ENCODE peak calls at places on chromosomes 2 and 18, in nine cellular contexts. One of them, this sample, is unnamed. For H3K4me1, the result is how much of the 10 kb centered on the place peaks cover.

GRCh38 chr2:10764101-10764785 is 42.8 kb downstream of the ATP6V1C2 start:
- DNase-seq in IMR-90: no peak
- DNase-seq in HCT116: no peak
- DNase-seq in A549: no peak
- DNase-seq in stomach: no peak
- DNase-seq in thyroid gland: no peak
- DNase-seq in K562: no peak
- DNase-seq in uterus: no peak
- DNase-seq in ovary: no peak
- DNase-seq in this sample: no peak

GRCh38 chr18:57427429-57428181 is 7.6 kb upstream of the ONECUT2 start:
- DNase-seq in IMR-90: no peak
- DNase-seq in HCT116: no peak
- DNase-seq in A549: no peak
- DNase-seq in stomach: no peak
- DNase-seq in thyroid gland: no peak
- DNase-seq in K562: no peak
- DNase-seq in uterus: no peak
- DNase-seq in ovary: no peak
- DNase-seq in this sample: no peak

GRCh38 chr2:120958623-120959366 is 223.1 kb downstream of the GLI2 start:
- DNase-seq in IMR-90: no peak
- DNase-seq in HCT116: no peak
- DNase-seq in A549: no peak
- DNase-seq in stomach: no peak
- DNase-seq in thyroid gland: no peak
- DNase-seq in K562: peak
- DNase-seq in uterus: no peak
- DNase-seq in ovary: no peak
- DNase-seq in this sample: no peak

GRCh38 chr18:74869904-74870863 is 272.5 kb downstream of the ZNF407 start:
- DNase-seq in IMR-90: peak
- DNase-seq in HCT116: no peak
- DNase-seq in A549: no peak
- DNase-seq in stomach: no peak
- DNase-seq in thyroid gland: no peak
- DNase-seq in K562: no peak
- DNase-seq in uterus: no peak
- DNase-seq in ovary: no peak
- DNase-seq in this sample: no peak

GRCh38 chr2:168711091-168711490 is 91.3 kb upstream of the NOSTRIN start:
- DNase-seq in IMR-90: no peak
- DNase-seq in HCT116: no peak
- DNase-seq in A549: no peak
- DNase-seq in stomach: no peak
- DNase-seq in thyroid gland: no peak
- DNase-seq in K562: no peak
- DNase-seq in uterus: no peak
- DNase-seq in ovary: no peak
- DNase-seq in this sample: no peak

GRCh38 chr2:159366538-159366937 is 80.0 kb upstream of the WDSUB1 start:
- DNase-seq in IMR-90: peak
- DNase-seq in HCT116: no peak
- DNase-seq in A549: no peak
- DNase-seq in stomach: no peak
- DNase-seq in thyroid gland: no peak
- DNase-seq in K562: no peak
- DNase-seq in uterus: no peak
- DNase-seq in ovary: no peak
- DNase-seq in this sample: no peak

GRCh38 chr2:30766666-30767065 is 40.6 kb downstream of the CAPN13 start:
- DNase-seq in IMR-90: no peak
- DNase-seq in HCT116: no peak
- DNase-seq in A549: no peak
- DNase-seq in stomach: peak
- DNase-seq in thyroid gland: no peak
- DNase-seq in K562: no peak
- DNase-seq in uterus: no peak
- DNase-seq in ovary: no peak
- DNase-seq in this sample: no peak

GRCh38 chr2:152513681-152514080 is 178.7 kb downstream of the FMNL2 start:
- DNase-seq in IMR-90: peak
- DNase-seq in HCT116: peak
- DNase-seq in A549: peak
- DNase-seq in stomach: no peak
- DNase-seq in thyroid gland: peak
- DNase-seq in K562: no peak
- DNase-seq in uterus: peak
- DNase-seq in ovary: no peak
- DNase-seq in this sample: no peak

GRCh38 chr2:119485336-119486110 is 38.8 kb downstream of the SCTR start:
- DNase-seq in IMR-90: no peak
- DNase-seq in HCT116: no peak
- DNase-seq in A549: no peak
- DNase-seq in stomach: peak
- DNase-seq in thyroid gland: no peak
- DNase-seq in K562: no peak
- DNase-seq in uterus: no peak
- DNase-seq in ovary: no peak
- DNase-seq in this sample: no peak

GRCh38 chr2:98701230-98701629 is 29.7 kb downstream of the MGAT4A start:
- DNase-seq in IMR-90: no peak
- DNase-seq in HCT116: no peak
- DNase-seq in A549: no peak
- DNase-seq in stomach: no peak
- DNase-seq in thyroid gland: no peak
- DNase-seq in K562: no peak
- DNase-seq in uterus: no peak
- DNase-seq in ovary: no peak
- DNase-seq in this sample: no peak

DNA sequence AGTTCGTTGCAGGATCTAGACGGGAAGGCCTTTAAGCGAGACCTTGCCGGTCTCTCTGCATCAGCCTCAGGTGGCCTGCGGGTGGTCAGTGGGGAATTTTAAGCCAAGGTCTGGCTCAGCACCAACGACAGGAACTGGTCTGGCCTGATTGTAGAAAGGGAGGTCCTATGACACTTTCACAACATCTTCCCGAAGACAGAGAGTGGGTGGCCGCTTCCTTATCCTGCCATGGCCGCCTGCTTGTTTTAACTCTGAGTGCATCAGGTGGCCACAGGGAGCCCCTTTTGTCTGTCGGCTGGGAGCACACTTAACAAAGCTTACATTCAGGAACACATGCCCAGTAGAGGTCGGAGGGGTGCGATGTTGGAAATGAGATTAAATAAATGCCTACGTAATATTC is 363.7 kb upstream of the MYT1L start:
- DNase-seq in IMR-90: no peak
- DNase-seq in HCT116: no peak
- DNase-seq in A549: no peak
- DNase-seq in stomach: no peak
- DNase-seq in thyroid gland: no peak
- DNase-seq in K562: no peak
- DNase-seq in uterus: no peak
- DNase-seq in ovary: no peak
- DNase-seq in this sample: no peak
- TF ChIP-seq POLR2A in IMR-90: no peak
- TF ChIP-seq POLR2A in HCT116: no peak
- TF ChIP-seq POLR2A in A549: no peak
- TF ChIP-seq POLR2A in stomach: no peak
- TF ChIP-seq POLR2A in thyroid gland: no peak
- TF ChIP-seq POLR2A in K562: no peak
- TF ChIP-seq POLR2A in uterus: no peak
- TF ChIP-seq POLR2A in ovary: no peak
- TF ChIP-seq POLR2A in this sample: no peak

GRCh38 chr2:177796644-177797415 is 275.7 kb downstream of the PDE11A start:
- DNase-seq in IMR-90: no peak
- DNase-seq in HCT116: no peak
- DNase-seq in A549: no peak
- DNase-seq in stomach: no peak
- DNase-seq in thyroid gland: no peak
- DNase-seq in K562: no peak
- DNase-seq in uterus: no peak
- DNase-seq in ovary: no peak
- DNase-seq in this sample: no peak

GRCh38 chr2:177796011-177796410 is 276.6 kb downstream of the PDE11A start:
- DNase-seq in IMR-90: no peak
- DNase-seq in HCT116: no peak
- DNase-seq in A549: no peak
- DNase-seq in stomach: no peak
- DNase-seq in thyroid gland: no peak
- DNase-seq in K562: no peak
- DNase-seq in uterus: no peak
- DNase-seq in ovary: no peak
- DNase-seq in this sample: no peak

GRCh38 chr2:177797808-177798207 is 274.8 kb downstream of the PDE11A start:
- DNase-seq in IMR-90: no peak
- DNase-seq in HCT116: no peak
- DNase-seq in A549: no peak
- DNase-seq in stomach: no peak
- DNase-seq in thyroid gland: no peak
- DNase-seq in K562: no peak
- DNase-seq in uterus: no peak
- DNase-seq in ovary: no peak
- DNase-seq in this sample: no peak

GRCh38 chr2:177799531-177799930 is 273.0 kb downstream of the PDE11A start:
- DNase-seq in IMR-90: peak
- DNase-seq in HCT116: no peak
- DNase-seq in A549: no peak
- DNase-seq in stomach: no peak
- DNase-seq in thyroid gland: peak
- DNase-seq in K562: peak
- DNase-seq in uterus: no peak
- DNase-seq in ovary: no peak
- DNase-seq in this sample: no peak
- TF ChIP-seq CTCF in IMR-90: peak
- TF ChIP-seq CTCF in HCT116: peak
- TF ChIP-seq CTCF in A549: peak
- TF ChIP-seq CTCF in stomach: no peak
- TF ChIP-seq CTCF in thyroid gland: peak
- TF ChIP-seq CTCF in K562: peak
- TF ChIP-seq CTCF in uterus: no peak
- TF ChIP-seq CTCF in ovary: no peak
- TF ChIP-seq CTCF in this sample: no peak

DNA sequence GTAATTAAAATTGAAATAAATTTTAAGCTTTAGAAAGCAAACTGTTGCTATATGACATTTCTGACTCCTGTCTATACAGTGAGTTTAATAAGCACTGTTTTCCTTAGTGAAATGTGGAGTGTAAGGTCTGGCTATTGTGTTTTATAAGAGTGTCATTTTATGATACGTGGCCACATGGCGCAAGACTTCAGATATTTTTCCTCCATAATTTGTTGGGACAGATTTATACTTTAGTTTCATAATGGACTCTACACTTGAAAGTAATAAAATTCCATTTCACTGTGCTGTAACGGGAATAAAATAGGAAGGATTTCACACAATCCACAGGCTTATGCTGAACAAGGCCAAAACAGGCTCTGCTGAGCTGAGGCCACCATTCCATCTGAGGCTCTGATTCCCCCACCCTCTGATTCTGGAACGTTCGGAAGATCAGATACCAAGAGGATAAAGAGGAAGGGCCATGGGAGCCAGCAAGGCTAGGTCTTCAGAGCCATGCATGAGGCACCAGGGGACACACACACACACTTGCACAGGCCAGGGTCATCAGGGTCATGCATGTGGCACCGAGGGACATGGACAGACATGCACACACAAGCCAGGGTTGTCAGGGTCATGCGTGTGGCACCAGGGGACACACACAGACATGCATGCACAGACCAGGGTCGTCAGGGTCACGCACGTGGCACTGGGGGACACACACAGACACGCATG is 35.6 kb downstream of the HDAC4 start:
- DNase-seq in IMR-90: no peak
- DNase-seq in HCT116: no peak
- DNase-seq in A549: no peak
- DNase-seq in stomach: no peak
- DNase-seq in thyroid gland: no peak
- DNase-seq in K562: no peak
- DNase-seq in uterus: no peak
- DNase-seq in ovary: no peak
- DNase-seq in this sample: no peak
- H3K4me1 ChIP-seq in IMR-90: under half
- H3K4me1 ChIP-seq in HCT116: under half
- H3K4me1 ChIP-seq in A549: under half
- H3K4me1 ChIP-seq in stomach: under half
- H3K4me1 ChIP-seq in thyroid gland: under half
- H3K4me1 ChIP-seq in K562: under half
- H3K4me1 ChIP-seq in uterus: under half
- H3K4me1 ChIP-seq in ovary: under half
- H3K4me1 ChIP-seq in this sample: under half

GRCh38 chr2:169999041-169999440 is 171.8 kb downstream of the UBR3 start:
- DNase-seq in IMR-90: no peak
- DNase-seq in HCT116: no peak
- DNase-seq in A549: no peak
- DNase-seq in stomach: no peak
- DNase-seq in thyroid gland: no peak
- DNase-seq in K562: no peak
- DNase-seq in uterus: no peak
- DNase-seq in ovary: no peak
- DNase-seq in this sample: no peak

GRCh38 chr2:170002096-170002495 is 174.8 kb downstream of the UBR3 start:
- DNase-seq in IMR-90: no peak
- DNase-seq in HCT116: no peak
- DNase-seq in A549: no peak
- DNase-seq in stomach: no peak
- DNase-seq in thyroid gland: no peak
- DNase-seq in K562: no peak
- DNase-seq in uterus: no peak
- DNase-seq in ovary: no peak
- DNase-seq in this sample: no peak

GRCh38 chr2:169994782-169995181 is 167.5 kb downstream of the UBR3 start:
- DNase-seq in IMR-90: no peak
- DNase-seq in HCT116: no peak
- DNase-seq in A549: no peak
- DNase-seq in stomach: no peak
- DNase-seq in thyroid gland: no peak
- DNase-seq in K562: no peak
- DNase-seq in uterus: no peak
- DNase-seq in ovary: no peak
- DNase-seq in this sample: no peak

DNA sequence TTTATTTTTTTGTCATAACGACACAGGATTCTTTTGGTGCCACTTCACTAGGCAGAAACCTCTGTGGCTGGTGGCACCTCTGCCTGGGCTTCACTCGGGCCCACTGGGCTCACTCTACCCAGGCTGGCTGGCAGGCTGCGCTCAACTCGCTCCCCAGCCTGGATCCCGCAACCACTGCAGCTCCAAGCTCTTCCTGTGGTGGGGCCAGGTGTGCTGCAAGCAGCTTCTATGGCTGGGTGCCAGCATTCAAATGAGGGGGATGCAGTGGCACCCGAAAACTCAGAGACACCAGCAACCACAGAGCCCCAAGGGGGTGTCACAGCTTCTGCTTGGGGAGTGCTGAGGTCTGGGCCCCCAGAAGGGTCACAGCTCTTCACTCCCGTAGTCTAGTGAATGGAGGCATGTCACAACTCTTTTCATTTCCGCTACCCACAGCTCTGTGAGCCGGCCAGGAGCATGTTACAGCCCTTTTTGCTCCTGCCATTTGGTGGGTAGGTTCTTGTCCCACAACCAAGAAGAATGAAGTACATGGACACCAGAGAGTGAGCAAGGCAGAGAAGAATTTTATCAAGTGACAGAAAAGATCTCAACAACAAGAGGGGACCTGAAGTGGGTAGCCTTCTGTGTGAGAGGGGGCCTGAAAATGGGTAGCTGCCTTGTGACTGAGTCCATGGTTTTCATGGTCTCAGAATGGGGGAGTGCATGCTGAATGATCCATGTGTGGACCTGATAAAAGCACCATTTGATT is 170.1 kb downstream of the UBR3 start:
- DNase-seq in IMR-90: no peak
- DNase-seq in HCT116: no peak
- DNase-seq in A549: no peak
- DNase-seq in stomach: no peak
- DNase-seq in thyroid gland: no peak
- DNase-seq in K562: no peak
- DNase-seq in uterus: no peak
- DNase-seq in ovary: no peak
- DNase-seq in this sample: no peak
- TF ChIP-seq POLR2A in IMR-90: no peak
- TF ChIP-seq POLR2A in HCT116: no peak
- TF ChIP-seq POLR2A in A549: no peak
- TF ChIP-seq POLR2A in stomach: no peak
- TF ChIP-seq POLR2A in thyroid gland: no peak
- TF ChIP-seq POLR2A in K562: no peak
- TF ChIP-seq POLR2A in uterus: no peak
- TF ChIP-seq POLR2A in ovary: no peak
- TF ChIP-seq POLR2A in this sample: no peak

This sample was measured in Peyer's patch.